ENCODE peak calls at places on chromosomes 7 and 10, in four cellular contexts. W is CD4-positive, alpha-beta memory T cell; F is heart right ventricle; O is left lung. G is an unnamed sample.

GRCh38 chr7:74094224-74095095 is 10.9 kb downstream of the LIMK1 start:
- DNase-seq in W (peak; percentile 51), F (peak; percentile 66), O (peak; percentile 93), G (peak; percentile 87)

GRCh38 chr7:136000288-136000913 is 23.2 kb upstream of the MTPN start:
- DNase-seq in W (no peak), F (no peak), O (no peak), G (no peak)

GRCh38 chr7:158867214-158867984 is 11.0 kb downstream of the DYNC2I1 start:
- DNase-seq in W (no peak), F (no peak), O (no peak), G (no peak)

GRCh38 chr7:91264924-91265681 is 870 bp downstream of the FZD1 start:
- DNase-seq in W (no peak), F (peak; percentile 59), O (peak; percentile 86), G (peak; percentile 15)

GRCh38 chr7:50598455-50599343 is 33.5 kb upstream of the DDC start:
- DNase-seq in W (no peak), F (no peak), O (no peak), G (no peak)

GRCh38 chr7:106010331-106010730 is 47.3 kb downstream of the CDHR3 start:
- DNase-seq in W (no peak), F (no peak), O (no peak), G (no peak)

GRCh38 chr7:152859781-152860191 is 100.2 kb downstream of the ACTR3B start:
- DNase-seq in W (no peak), F (no peak), O (no peak), G (no peak)

GRCh38 chr10:42802889-42803288 is 20.3 kb downstream of the BMS1 start:
- DNase-seq in W (no peak), F (no peak), O (no peak), G (no peak)

GRCh38 chr7:48171190-48171589 is at the start of gene ABCA13:
- DNase-seq in W (no peak), F (no peak), O (no peak), G (no peak)

GRCh38 chr7:51019231-51019844 is 236.6 kb upstream of the GRB10 start:
- DNase-seq in W (no peak), F (no peak), O (no peak), G (no peak)

GRCh38 chr10:131854579-131855335 is 46.1 kb upstream of the PPP2R2D start:
- DNase-seq in W (no peak), F (no peak), O (peak; percentile 50), G (no peak)

GRCh38 chr10:99966306-99966705 is 43.4 kb downstream of the DNMBP start:
- DNase-seq in W (no peak), F (no peak), O (no peak), G (no peak)

GRCh38 chr7:80453699-80454340 is 58.0 kb downstream of the GNAT3 start:
- DNase-seq in W (no peak), F (no peak), O (no peak), G (no peak)

GRCh38 chr7:64753032-64753431 is 41.2 kb upstream of the ZNF138 start:
- DNase-seq in W (no peak), F (no peak), O (no peak), G (no peak)

GRCh38 chr7:64744680-64745079 is 49.5 kb upstream of the ZNF138 start:
- DNase-seq in W (no peak), F (no peak), O (no peak), G (no peak)

GRCh38 chr7:64747802-64748201 is 46.4 kb upstream of the ZNF138 start:
- DNase-seq in W (no peak), F (no peak), O (no peak), G (no peak)
- H3K9me3 ChIP-seq in W (no peaks in the 10 kb centered on the region), F (peaks cover 7% of the 10 kb centered on the region), O (peaks cover 40% of the 10 kb centered on the region), G (peaks cover 31% of the 10 kb centered on the region)

GRCh38 chr10:70459771-70460490 is 18.4 kb upstream of the NODAL start:
- DNase-seq in W (no peak), F (no peak), O (no peak), G (no peak)

GRCh38 chr10:70459061-70459770 is 17.7 kb upstream of the NODAL start:
- DNase-seq in W (no peak), F (peak; percentile 49), O (no peak), G (no peak)

GRCh38 chr10:70457759-70458305 is 16.4 kb upstream of the NODAL start:
- DNase-seq in W (no peak), F (no peak), O (no peak), G (no peak)

GRCh38 chr10:70456164-70456563 is 14.7 kb upstream of the NODAL start:
- DNase-seq in W (no peak), F (no peak), O (no peak), G (no peak)

DNA sequence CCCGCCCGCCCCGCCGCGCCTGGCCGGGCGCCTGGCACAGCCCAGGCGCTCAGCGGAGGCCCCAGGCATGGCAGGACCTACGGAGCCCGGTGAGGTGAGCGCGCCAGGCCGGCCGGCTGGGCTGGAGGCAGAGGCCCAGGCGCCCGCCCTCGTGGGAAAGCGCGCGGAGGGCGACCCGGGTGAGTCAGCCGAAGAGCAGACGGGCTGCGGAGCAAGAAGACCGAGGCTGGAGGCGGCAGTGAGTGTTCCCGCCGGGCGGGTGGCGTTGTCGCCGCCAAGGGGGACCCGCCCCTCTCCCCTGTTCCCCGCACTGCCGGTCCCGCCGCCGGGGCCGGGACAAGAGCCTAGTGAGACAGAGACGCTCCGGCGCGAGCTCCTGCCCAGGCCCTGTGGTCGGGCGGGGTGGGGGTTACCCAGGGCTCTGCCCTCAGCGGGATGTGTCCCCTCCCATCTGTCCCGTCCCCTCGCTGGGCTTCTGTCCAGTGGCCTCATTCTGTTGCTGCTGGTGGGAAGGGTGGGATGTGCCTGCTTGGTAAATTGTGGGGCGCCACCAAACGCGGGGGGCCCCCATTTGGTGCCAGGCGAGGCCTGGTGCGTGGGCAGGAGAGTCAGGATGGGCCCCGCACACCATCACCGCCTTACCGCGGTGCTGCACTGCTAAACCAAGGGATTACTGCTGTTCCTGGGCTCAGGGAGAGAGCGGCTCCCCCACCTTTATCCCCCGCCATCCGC is 17.0 kb upstream of the NODAL start:
- DNase-seq in W (no peak), F (peak; percentile 79), O (peak; percentile 90), G (no peak)
- H3K27ac ChIP-seq in W (no peak overlapping the region), F (peak overlapping the region; percentile 89), O (peak overlapping the region; percentile 39), G (no peak overlapping the region)

GRCh38 chr10:29412452-29413004 is 123.7 kb downstream of the LYZL1 start:
- DNase-seq in W (no peak), F (no peak), O (no peak), G (no peak)
- H3K4me3 ChIP-seq in W (no peak overlapping the region), F (no peak overlapping the region), O (no peak overlapping the region), G (no peak overlapping the region)

GRCh38 chr7:157799076-157799685 is 462.4 kb downstream of the DNAJB6 start:
- DNase-seq in W (no peak), F (no peak), O (no peak), G (no peak)
- H3K9me3 ChIP-seq in W (no peaks in the 10 kb centered on the region), F (no peaks in the 10 kb centered on the region), O (no peaks in the 10 kb centered on the region), G (no peaks in the 10 kb centered on the region)

G was measured in DND-41.